ENCODE peak calls at places on chromosome 1, in seven cellular contexts. A is heart right ventricle, P is cardiac muscle cell, K is foreskin fibroblast, D is T-cell, H is activated T-cell treated with anti-CD3 and anti-CD28 coated beads for 1 hour, Z is ovary. R is an unnamed sample.
A peak's percentile ranks its signal among the peaks of the same experiment; 100 is the strongest.

GRCh38 chr1:55692721-55693120 is 477.6 kb upstream of the USP24 start:
- DNase-seq in A (no peak), P (no peak), K (no peak), D (no peak), H (no peak), Z (no peak), R (no peak)

GRCh38 chr1:189693140-189693539 is 784.5 kb downstream of the BRINP3 start:
- DNase-seq in A (no peak), P (no peak), K (no peak), D (no peak), H (no peak), Z (no peak), R (no peak)

GRCh38 chr1:68904472-68904871 is 407.6 kb upstream of the DEPDC1 start:
- DNase-seq in A (no peak), P (no peak), K (no peak), D (no peak), H (no peak), Z (no peak), R (no peak)

GRCh38 chr1:156508955-156509234 is 8.3 kb upstream of the MEF2D start:
- DNase-seq in A (no peak), P (no peak), K (no peak), D (no peak), H (no peak), Z (no peak), R (no peak)

GRCh38 chr1:162996261-162996660 is 72.9 kb upstream of the RGS4 start:
- DNase-seq in A (no peak), P (no peak), K (no peak), D (no peak), H (no peak), Z (no peak), R (no peak)

GRCh38 chr1:213617133-213617532 is 370.6 kb upstream of the PROX1 start:
- DNase-seq in A (no peak), P (no peak), K (no peak), D (no peak), H (no peak), Z (no peak), R (no peak)

GRCh38 chr1:181105134-181106021 is 16.9 kb downstream of the IER5 start:
- DNase-seq in A (peak; percentile 94), P (peak; percentile 94), K (peak; percentile 92), D (peak; percentile 89), H (peak; percentile 94), Z (peak; percentile 97), R (peak; percentile 92)

GRCh38 chr1:84892657-84893618 is at the start of gene LPAR3:
- DNase-seq in A (peak; percentile 20), P (peak; percentile 87), K (peak; percentile 35), D (no peak), H (no peak), Z (no peak), R (peak; percentile 6)